ENCODE peak calls at places on chromosome 19, in ten cellular contexts. One of them, this sample, is unnamed.

GRCh38 chr19:56504581-56504980 is 3.1 kb upstream of the ZNF471 start:
- DNase-seq in thoracic aorta: no peak
- DNase-seq in activated CD4-positive, alpha-beta T cell treated with anti-CD3 and anti-CD28 coated beads, Interleukin-2, amount 10 ng/mL, durations not matched to agents 7 days and 5 days: no peak
- DNase-seq in RKO: peak
- DNase-seq in T-helper 2 cell: no peak
- DNase-seq in CD8-positive, alpha-beta memory T cell: no peak
- DNase-seq in GM20000: no peak
- DNase-seq in cardiac fibroblast: peak
- DNase-seq in adrenal gland: no peak
- DNase-seq in dorsolateral prefrontal cortex: no peak
- DNase-seq in this sample: no peak

GRCh38 chr19:31421856-31422255 is 72.6 kb upstream of the TSHZ3 start:
- DNase-seq in CD8-positive, alpha-beta memory T cell: no peak
- DNase-seq in GM20000: no peak
- DNase-seq in thoracic aorta: no peak
- DNase-seq in RKO: no peak
- DNase-seq in cardiac fibroblast: no peak
- DNase-seq in dorsolateral prefrontal cortex: no peak
- DNase-seq in adrenal gland: no peak
- DNase-seq in activated CD4-positive, alpha-beta T cell treated with anti-CD3 and anti-CD28 coated beads, Interleukin-2, amount 10 ng/mL, durations not matched to agents 7 days and 5 days: no peak
- DNase-seq in T-helper 2 cell: no peak
- DNase-seq in this sample: no peak

GRCh38 chr19:3479177-3479818 is 1.0 kb downstream of the SMIM24 start:
- DNase-seq in RKO: peak
- DNase-seq in dorsolateral prefrontal cortex: no peak
- DNase-seq in adrenal gland: no peak
- DNase-seq in T-helper 2 cell: peak
- DNase-seq in cardiac fibroblast: no peak
- DNase-seq in CD8-positive, alpha-beta memory T cell: peak
- DNase-seq in GM20000: peak
- DNase-seq in activated CD4-positive, alpha-beta T cell treated with anti-CD3 and anti-CD28 coated beads, Interleukin-2, amount 10 ng/mL, durations not matched to agents 7 days and 5 days: peak
- DNase-seq in thoracic aorta: no peak
- DNase-seq in this sample: no peak

GRCh38 chr19:45484273-45484945 is 12.4 kb downstream of the RTN2 start:
- DNase-seq in T-helper 2 cell: no peak
- DNase-seq in activated CD4-positive, alpha-beta T cell treated with anti-CD3 and anti-CD28 coated beads, Interleukin-2, amount 10 ng/mL, durations not matched to agents 7 days and 5 days: no peak
- DNase-seq in adrenal gland: no peak
- DNase-seq in dorsolateral prefrontal cortex: no peak
- DNase-seq in cardiac fibroblast: peak
- DNase-seq in thoracic aorta: no peak
- DNase-seq in CD8-positive, alpha-beta memory T cell: no peak
- DNase-seq in GM20000: no peak
- DNase-seq in RKO: no peak
- DNase-seq in this sample: no peak

GRCh38 chr19:29845576-29846176 is 33.9 kb downstream of the CCNE1 start:
- DNase-seq in T-helper 2 cell: no peak
- DNase-seq in GM20000: peak
- DNase-seq in RKO: peak
- DNase-seq in thoracic aorta: no peak
- DNase-seq in activated CD4-positive, alpha-beta T cell treated with anti-CD3 and anti-CD28 coated beads, Interleukin-2, amount 10 ng/mL, durations not matched to agents 7 days and 5 days: peak
- DNase-seq in cardiac fibroblast: peak
- DNase-seq in dorsolateral prefrontal cortex: peak
- DNase-seq in CD8-positive, alpha-beta memory T cell: peak
- DNase-seq in adrenal gland: peak
- DNase-seq in this sample: peak

GRCh38 chr19:37551123-37551993 is 43.2 kb downstream of the ZNF571 start:
- DNase-seq in thoracic aorta: no peak
- DNase-seq in T-helper 2 cell: peak
- DNase-seq in dorsolateral prefrontal cortex: no peak
- DNase-seq in cardiac fibroblast: peak
- DNase-seq in activated CD4-positive, alpha-beta T cell treated with anti-CD3 and anti-CD28 coated beads, Interleukin-2, amount 10 ng/mL, durations not matched to agents 7 days and 5 days: peak
- DNase-seq in RKO: no peak
- DNase-seq in CD8-positive, alpha-beta memory T cell: peak
- DNase-seq in adrenal gland: no peak
- DNase-seq in GM20000: peak
- DNase-seq in this sample: no peak

GRCh38 chr19:46721269-46722003 is 4.5 kb upstream of the PRKD2 start:
- DNase-seq in T-helper 2 cell: no peak
- DNase-seq in GM20000: no peak
- DNase-seq in CD8-positive, alpha-beta memory T cell: no peak
- DNase-seq in RKO: no peak
- DNase-seq in activated CD4-positive, alpha-beta T cell treated with anti-CD3 and anti-CD28 coated beads, Interleukin-2, amount 10 ng/mL, durations not matched to agents 7 days and 5 days: no peak
- DNase-seq in dorsolateral prefrontal cortex: no peak
- DNase-seq in adrenal gland: no peak
- DNase-seq in cardiac fibroblast: no peak
- DNase-seq in thoracic aorta: no peak
- DNase-seq in this sample: no peak

GRCh38 chr19:1952635-1953034 is 11.7 kb downstream of the CSNK1G2 start:
- DNase-seq in dorsolateral prefrontal cortex: no peak
- DNase-seq in T-helper 2 cell: no peak
- DNase-seq in cardiac fibroblast: no peak
- DNase-seq in GM20000: no peak
- DNase-seq in RKO: no peak
- DNase-seq in adrenal gland: no peak
- DNase-seq in CD8-positive, alpha-beta memory T cell: no peak
- DNase-seq in thoracic aorta: no peak
- DNase-seq in activated CD4-positive, alpha-beta T cell treated with anti-CD3 and anti-CD28 coated beads, Interleukin-2, amount 10 ng/mL, durations not matched to agents 7 days and 5 days: no peak
- DNase-seq in this sample: no peak

GRCh38 chr19:3467437-3468198 is 12.7 kb downstream of the SMIM24 start:
- DNase-seq in GM20000: no peak
- DNase-seq in T-helper 2 cell: no peak
- DNase-seq in adrenal gland: no peak
- DNase-seq in RKO: no peak
- DNase-seq in CD8-positive, alpha-beta memory T cell: no peak
- DNase-seq in cardiac fibroblast: no peak
- DNase-seq in thoracic aorta: no peak
- DNase-seq in activated CD4-positive, alpha-beta T cell treated with anti-CD3 and anti-CD28 coated beads, Interleukin-2, amount 10 ng/mL, durations not matched to agents 7 days and 5 days: no peak
- DNase-seq in dorsolateral prefrontal cortex: no peak
- DNase-seq in this sample: no peak

GRCh38 chr19:38707512-38708114 is 36.7 kb downstream of the CAPN12 start:
- DNase-seq in thoracic aorta: no peak
- DNase-seq in GM20000: no peak
- DNase-seq in dorsolateral prefrontal cortex: no peak
- DNase-seq in T-helper 2 cell: no peak
- DNase-seq in activated CD4-positive, alpha-beta T cell treated with anti-CD3 and anti-CD28 coated beads, Interleukin-2, amount 10 ng/mL, durations not matched to agents 7 days and 5 days: no peak
- DNase-seq in CD8-positive, alpha-beta memory T cell: no peak
- DNase-seq in cardiac fibroblast: peak
- DNase-seq in RKO: no peak
- DNase-seq in adrenal gland: peak
- DNase-seq in this sample: no peak

GRCh38 chr19:39136225-39136940 is 10.8 kb downstream of the PAK4 start:
- DNase-seq in T-helper 2 cell: no peak
- DNase-seq in cardiac fibroblast: no peak
- DNase-seq in GM20000: no peak
- DNase-seq in thoracic aorta: no peak
- DNase-seq in adrenal gland: no peak
- DNase-seq in CD8-positive, alpha-beta memory T cell: no peak
- DNase-seq in activated CD4-positive, alpha-beta T cell treated with anti-CD3 and anti-CD28 coated beads, Interleukin-2, amount 10 ng/mL, durations not matched to agents 7 days and 5 days: no peak
- DNase-seq in RKO: no peak
- DNase-seq in dorsolateral prefrontal cortex: no peak
- DNase-seq in this sample: no peak

GRCh38 chr19:5680083-5680436 is 256 bp downstream of the MICOS13 start:
- DNase-seq in dorsolateral prefrontal cortex: no peak
- DNase-seq in adrenal gland: peak
- DNase-seq in GM20000: no peak
- DNase-seq in RKO: peak
- DNase-seq in cardiac fibroblast: no peak
- DNase-seq in activated CD4-positive, alpha-beta T cell treated with anti-CD3 and anti-CD28 coated beads, Interleukin-2, amount 10 ng/mL, durations not matched to agents 7 days and 5 days: no peak
- DNase-seq in T-helper 2 cell: no peak
- DNase-seq in CD8-positive, alpha-beta memory T cell: no peak
- DNase-seq in thoracic aorta: no peak
- DNase-seq in this sample: no peak

GRCh38 chr19:54448037-54448773 is 794 bp upstream of the LENG8 start:
- DNase-seq in RKO: peak
- DNase-seq in adrenal gland: peak
- DNase-seq in CD8-positive, alpha-beta memory T cell: peak
- DNase-seq in thoracic aorta: no peak
- DNase-seq in T-helper 2 cell: peak
- DNase-seq in cardiac fibroblast: peak
- DNase-seq in dorsolateral prefrontal cortex: peak
- DNase-seq in activated CD4-positive, alpha-beta T cell treated with anti-CD3 and anti-CD28 coated beads, Interleukin-2, amount 10 ng/mL, durations not matched to agents 7 days and 5 days: peak
- DNase-seq in GM20000: no peak
- DNase-seq in this sample: peak

GRCh38 chr19:49889687-49890348 is 6.9 kb downstream of the IL4I1 start:
- DNase-seq in adrenal gland: peak
- DNase-seq in RKO: no peak
- DNase-seq in GM20000: peak
- DNase-seq in activated CD4-positive, alpha-beta T cell treated with anti-CD3 and anti-CD28 coated beads, Interleukin-2, amount 10 ng/mL, durations not matched to agents 7 days and 5 days: peak
- DNase-seq in thoracic aorta: no peak
- DNase-seq in CD8-positive, alpha-beta memory T cell: peak
- DNase-seq in cardiac fibroblast: peak
- DNase-seq in T-helper 2 cell: peak
- DNase-seq in dorsolateral prefrontal cortex: peak
- DNase-seq in this sample: peak

GRCh38 chr19:3723883-3724282 is 15.7 kb downstream of the TJP3 start:
- DNase-seq in thoracic aorta: no peak
- DNase-seq in GM20000: peak
- DNase-seq in adrenal gland: no peak
- DNase-seq in CD8-positive, alpha-beta memory T cell: no peak
- DNase-seq in cardiac fibroblast: no peak
- DNase-seq in RKO: no peak
- DNase-seq in activated CD4-positive, alpha-beta T cell treated with anti-CD3 and anti-CD28 coated beads, Interleukin-2, amount 10 ng/mL, durations not matched to agents 7 days and 5 days: no peak
- DNase-seq in dorsolateral prefrontal cortex: no peak
- DNase-seq in T-helper 2 cell: no peak
- DNase-seq in this sample: no peak

GRCh38 chr19:23310729-23311211 is 60.6 kb upstream of the ZNF724 start:
- DNase-seq in adrenal gland: no peak
- DNase-seq in cardiac fibroblast: no peak
- DNase-seq in activated CD4-positive, alpha-beta T cell treated with anti-CD3 and anti-CD28 coated beads, Interleukin-2, amount 10 ng/mL, durations not matched to agents 7 days and 5 days: no peak
- DNase-seq in CD8-positive, alpha-beta memory T cell: no peak
- DNase-seq in dorsolateral prefrontal cortex: no peak
- DNase-seq in RKO: no peak
- DNase-seq in thoracic aorta: no peak
- DNase-seq in T-helper 2 cell: no peak
- DNase-seq in GM20000: no peak
- DNase-seq in this sample: no peak

GRCh38 chr19:13859361-13859880 is 17.5 kb upstream of the NANOS3 start:
- DNase-seq in dorsolateral prefrontal cortex: no peak
- DNase-seq in activated CD4-positive, alpha-beta T cell treated with anti-CD3 and anti-CD28 coated beads, Interleukin-2, amount 10 ng/mL, durations not matched to agents 7 days and 5 days: no peak
- DNase-seq in GM20000: no peak
- DNase-seq in thoracic aorta: no peak
- DNase-seq in CD8-positive, alpha-beta memory T cell: no peak
- DNase-seq in T-helper 2 cell: no peak
- DNase-seq in cardiac fibroblast: peak
- DNase-seq in adrenal gland: no peak
- DNase-seq in RKO: peak
- DNase-seq in this sample: no peak

GRCh38 chr19:18317998-18318800 is 4.7 kb downstream of the LSM4 start:
- DNase-seq in GM20000: no peak
- DNase-seq in adrenal gland: no peak
- DNase-seq in dorsolateral prefrontal cortex: no peak
- DNase-seq in cardiac fibroblast: no peak
- DNase-seq in CD8-positive, alpha-beta memory T cell: peak
- DNase-seq in thoracic aorta: no peak
- DNase-seq in T-helper 2 cell: peak
- DNase-seq in activated CD4-positive, alpha-beta T cell treated with anti-CD3 and anti-CD28 coated beads, Interleukin-2, amount 10 ng/mL, durations not matched to agents 7 days and 5 days: peak
- DNase-seq in RKO: no peak
- DNase-seq in this sample: no peak

GRCh38 chr19:35248310-35249145 is at the start of gene LSR:
- DNase-seq in thoracic aorta: no peak
- DNase-seq in cardiac fibroblast: no peak
- DNase-seq in activated CD4-positive, alpha-beta T cell treated with anti-CD3 and anti-CD28 coated beads, Interleukin-2, amount 10 ng/mL, durations not matched to agents 7 days and 5 days: peak
- DNase-seq in adrenal gland: peak
- DNase-seq in CD8-positive, alpha-beta memory T cell: peak
- DNase-seq in T-helper 2 cell: peak
- DNase-seq in GM20000: peak
- DNase-seq in RKO: peak
- DNase-seq in dorsolateral prefrontal cortex: no peak
- DNase-seq in this sample: no peak

GRCh38 chr19:40247735-40248262 is 21.3 kb upstream of the CCNP start:
- DNase-seq in adrenal gland: no peak
- DNase-seq in activated CD4-positive, alpha-beta T cell treated with anti-CD3 and anti-CD28 coated beads, Interleukin-2, amount 10 ng/mL, durations not matched to agents 7 days and 5 days: no peak
- DNase-seq in GM20000: no peak
- DNase-seq in T-helper 2 cell: no peak
- DNase-seq in thoracic aorta: no peak
- DNase-seq in CD8-positive, alpha-beta memory T cell: no peak
- DNase-seq in RKO: no peak
- DNase-seq in dorsolateral prefrontal cortex: no peak
- DNase-seq in cardiac fibroblast: no peak
- DNase-seq in this sample: no peak

GRCh38 chr19:5947435-5947834 is 30.5 kb downstream of the RANBP3 start:
- DNase-seq in GM20000: no peak
- DNase-seq in dorsolateral prefrontal cortex: peak
- DNase-seq in RKO: no peak
- DNase-seq in adrenal gland: peak
- DNase-seq in T-helper 2 cell: no peak
- DNase-seq in activated CD4-positive, alpha-beta T cell treated with anti-CD3 and anti-CD28 coated beads, Interleukin-2, amount 10 ng/mL, durations not matched to agents 7 days and 5 days: no peak
- DNase-seq in thoracic aorta: no peak
- DNase-seq in cardiac fibroblast: peak
- DNase-seq in CD8-positive, alpha-beta memory T cell: no peak
- DNase-seq in this sample: peak

GRCh38 chr19:2587001-2587719 is 111.2 kb downstream of the GADD45B start:
- DNase-seq in GM20000: no peak
- DNase-seq in CD8-positive, alpha-beta memory T cell: no peak
- DNase-seq in RKO: no peak
- DNase-seq in cardiac fibroblast: no peak
- DNase-seq in dorsolateral prefrontal cortex: no peak
- DNase-seq in T-helper 2 cell: no peak
- DNase-seq in adrenal gland: no peak
- DNase-seq in activated CD4-positive, alpha-beta T cell treated with anti-CD3 and anti-CD28 coated beads, Interleukin-2, amount 10 ng/mL, durations not matched to agents 7 days and 5 days: no peak
- DNase-seq in thoracic aorta: no peak
- DNase-seq in this sample: peak